ENCODE peak calls at places on chromosome 20, in seven cellular contexts. K is ovary, P is fibroblast of lung, C is cardiac muscle cell, O is choroid plexus epithelial cell, I is RWPE2, M is adrenal gland. T is an unnamed sample.

GRCh38 chr20:51193066-51193772 is 170.3 kb upstream of the KCNG1 start:
- DNase-seq in I (no peak), K (no peak), P (peak; percentile 56), O (peak; percentile 44), M (no peak), C (no peak), T (no peak)

GRCh38 chr20:58459058-58459743 is 56.0 kb downstream of the APCDD1L start:
- DNase-seq in I (peak; percentile 22), M (no peak), C (no peak), K (no peak), P (no peak), O (no peak), T (no peak)

GRCh38 chr20:43737925-43738324 is 11.1 kb upstream of the GTSF1L start:
- DNase-seq in C (no peak), M (no peak), I (no peak), K (no peak), O (no peak), P (no peak), T (no peak)

GRCh38 chr20:6766433-6766832 is 1.1 kb upstream of the BMP2 start:
- DNase-seq in M (no peak), K (no peak), P (no peak), C (no peak), O (no peak), I (no peak), T (no peak)

GRCh38 chr20:32155017-32155965 is 45.8 kb downstream of the TM9SF4 start:
- DNase-seq in O (peak; percentile 80), C (peak; percentile 96), I (peak; percentile 81), P (peak; percentile 75), K (peak; percentile 70), M (peak; percentile 93), T (peak; percentile 22)

GRCh38 chr20:18973499-18974173 is 160.1 kb downstream of the SCP2D1 start:
- DNase-seq in M (peak; percentile 90), K (peak; percentile 81), P (no peak), C (no peak), O (no peak), I (no peak), T (no peak)

GRCh38 chr20:18943542-18943941 is 130.0 kb downstream of the SCP2D1 start:
- DNase-seq in C (no peak), O (no peak), M (no peak), P (no peak), K (no peak), I (no peak), T (no peak)

GRCh38 chr20:50982372-50982771 is 23.8 kb downstream of the MOCS3 start:
- DNase-seq in C (peak; percentile 40), P (peak; percentile 67), I (peak; percentile 98), M (no peak), O (peak; percentile 74), K (no peak), T (no peak)

GRCh38 chr20:51467971-51468626 is 74.4 kb downstream of the NFATC2 start:
- DNase-seq in C (no peak), P (no peak), I (peak; percentile 51), K (peak; percentile 24), O (no peak), M (no peak), T (no peak)

DNA sequence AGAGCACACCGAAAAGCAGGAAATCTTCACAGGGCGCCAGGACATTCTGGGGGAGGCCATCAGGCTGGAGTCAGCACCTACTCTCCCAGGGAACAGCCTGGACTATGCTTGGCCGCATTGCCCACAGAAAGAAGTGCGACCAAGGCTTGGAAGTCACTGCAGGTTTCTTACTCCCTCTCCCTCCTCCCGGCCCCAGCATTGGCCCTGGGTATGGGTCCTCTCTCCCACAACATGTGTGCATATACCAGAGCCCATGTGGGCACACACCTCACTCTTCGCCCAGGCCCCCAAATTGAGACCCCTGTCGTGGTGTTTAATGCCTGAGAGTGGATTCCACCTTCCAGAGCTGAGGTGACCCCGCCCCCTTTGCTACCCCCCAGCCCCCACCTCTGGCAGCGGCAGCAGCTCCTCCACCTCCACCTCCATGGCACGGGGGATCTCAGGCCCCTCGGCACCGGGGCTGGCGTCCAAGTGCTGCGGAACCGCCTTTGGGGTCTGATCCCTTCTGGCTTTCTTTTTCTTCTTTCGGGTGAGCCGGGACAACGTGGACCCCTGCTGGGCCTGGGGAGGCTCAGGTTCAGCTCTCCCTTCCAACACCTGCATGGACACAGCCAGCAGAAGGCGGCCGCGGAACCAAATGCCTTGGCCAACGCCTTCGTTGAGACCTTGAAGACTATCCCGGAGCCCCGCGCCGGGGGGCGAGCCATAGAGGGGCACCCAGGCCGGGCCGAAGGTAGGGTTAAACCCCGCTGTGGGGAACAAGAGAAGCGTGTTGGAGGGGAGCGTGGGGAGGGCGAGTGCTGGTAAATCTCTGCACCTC is 15.2 kb upstream of the SPAG4 start:
- DNase-seq in C (no peak), M (no peak), O (no peak), P (no peak), K (no peak), I (peak; percentile 84), T (no peak)
- H3K4me3 ChIP-seq in C (peak overlapping the region; percentile 26), M (peak overlapping the region; percentile 18), O (peak overlapping the region; percentile 50), P (no peak overlapping the region), K (peak overlapping the region; percentile 38), I (peak overlapping the region; percentile 22), T (peak overlapping the region; percentile 34)

GRCh38 chr20:38229376-38230252 is 30.9 kb downstream of the KIAA1755 start:
- DNase-seq in O (peak; percentile 48), C (peak; percentile 52), K (peak; percentile 34), I (peak; percentile 75), M (no peak), P (no peak), T (no peak)
- TF ChIP-seq CTCF in O (peak; percentile 74), C (peak; percentile 63), K (peak; percentile 27), I (peak; percentile 95), M (peak; percentile 45), P (peak; percentile 57), T (peak; percentile 57)

GRCh38 chr20:47350181-47350550 is 6.3 kb downstream of the ZMYND8 start:
- DNase-seq in I (no peak), O (no peak), C (no peak), K (no peak), P (no peak), M (no peak), T (no peak)
- H3K4me3 ChIP-seq in I (no peak overlapping the region), O (peak overlapping the region; percentile 55), C (no peak overlapping the region), K (no peak overlapping the region), P (no peak overlapping the region), M (no peak overlapping the region), T (no peak overlapping the region)

GRCh38 chr20:49510562-49511117 is 28.2 kb upstream of the KCNB1 start:
- DNase-seq in P (peak; percentile 96), I (peak; percentile 83), C (peak; percentile 96), K (peak; percentile 83), O (peak; percentile 92), M (peak; percentile 26), T (peak; percentile 94)

GRCh38 chr20:49511788-49512525 is 29.5 kb upstream of the KCNB1 start:
- DNase-seq in I (no peak), C (no peak), K (no peak), P (no peak), O (no peak), M (no peak), T (no peak)

GRCh38 chr20:49505518-49505917 is 23.1 kb upstream of the KCNB1 start:
- DNase-seq in I (peak; percentile 78), O (peak; percentile 74), P (peak; percentile 78), K (peak; percentile 55), C (peak; percentile 74), M (peak; percentile 45), T (peak; percentile 51)

GRCh38 chr20:49507741-49508434 is 25.4 kb upstream of the KCNB1 start:
- DNase-seq in O (no peak), P (no peak), K (no peak), M (no peak), I (peak; percentile 91), C (no peak), T (no peak)

DNA sequence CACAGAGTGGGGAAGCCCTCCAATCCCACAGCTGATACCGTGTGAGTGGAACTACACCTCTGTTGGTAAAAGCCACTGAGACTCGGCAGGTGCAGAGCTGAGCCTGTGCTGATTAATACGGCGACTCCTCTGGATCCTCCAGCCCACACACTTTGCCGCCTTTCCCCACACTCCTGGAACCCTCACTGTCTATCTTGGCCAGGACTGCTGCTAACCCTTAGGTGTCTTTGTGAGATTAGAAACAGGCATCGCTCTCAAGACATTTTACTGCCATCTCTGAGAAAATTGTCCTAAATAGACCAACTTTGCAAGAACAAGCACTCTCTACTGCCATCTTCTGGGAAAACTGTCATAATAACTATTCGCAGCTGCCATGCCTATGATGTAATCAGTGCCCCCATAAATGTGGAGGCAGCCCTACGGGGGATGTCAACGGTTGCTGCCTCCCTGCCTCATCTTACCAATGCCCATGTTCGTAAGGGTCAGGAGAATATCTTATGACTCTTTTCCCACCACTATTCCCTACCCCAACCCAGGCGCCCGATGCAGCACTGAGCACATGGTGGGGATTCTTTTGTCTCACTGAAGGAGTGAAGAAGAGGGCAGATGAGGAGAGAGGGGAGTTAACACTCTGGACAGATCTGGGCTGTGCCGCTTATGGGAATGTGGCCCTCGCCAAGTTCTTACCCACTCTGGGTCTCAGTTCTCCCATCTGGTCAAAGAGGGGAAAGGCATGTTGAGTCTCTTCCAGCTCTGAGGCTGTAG is 26.1 kb upstream of the KCNB1 start:
- DNase-seq in P (peak; percentile 40), I (peak; percentile 68), C (peak; percentile 62), K (no peak), M (no peak), O (peak; percentile 76), T (peak; percentile 43)
- TF ChIP-seq CTCF in P (peak; percentile 58), I (peak; percentile 98), C (peak; percentile 44), K (no peak), M (peak; percentile 61), O (peak; percentile 69), T (peak; percentile 53)

DNA sequence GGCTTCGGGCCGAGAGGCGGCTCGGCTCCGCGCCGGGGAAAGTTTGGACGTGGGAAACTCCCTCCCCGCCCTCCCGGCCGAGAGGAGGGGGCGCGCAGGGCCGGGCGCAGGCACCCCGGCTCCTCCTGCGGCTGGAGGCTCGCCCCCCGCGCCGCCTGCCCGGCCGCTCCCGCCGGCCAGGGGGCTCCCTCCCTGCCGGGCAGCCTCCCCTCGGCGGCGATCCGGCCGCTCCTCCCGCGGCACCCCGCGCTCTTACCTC is 370 bp downstream of the CDH22 start:
- DNase-seq in I (no peak), O (no peak), M (no peak), P (no peak), K (peak; percentile 43), C (no peak), T (no peak)
- H3K4me3 ChIP-seq in I (peak overlapping the region; percentile 29), O (no peak overlapping the region), M (no peak overlapping the region), P (no peak overlapping the region), K (peak overlapping the region; percentile 20), C (peak overlapping the region; percentile 51), T (no peak overlapping the region)